ENCODE peak calls at places on chromosomes 3 and 15, in six cellular contexts. I, Z, E, A, Y and L are unnamed samples. For H3K36me3, the result is how much of the 10 kb centered on the place peaks cover.

GRCh38 chr3:24588568-24588967 is 93.9 kb upstream of the THRB start:
- DNase-seq in I (no peak), Z (no peak), E (no peak), A (no peak), Y (no peak), L (no peak)

GRCh38 chr3:178500631-178501030 is 35.6 kb upstream of the KCNMB2 start:
- DNase-seq in I (no peak), Z (no peak), E (no peak), A (no peak), Y (no peak), L (no peak)

GRCh38 chr3:196502775-196503181 is 790 bp downstream of the RNF168 start:
- DNase-seq in I (peak), Z (peak), E (no peak), A (peak), Y (peak), L (peak)

GRCh38 chr3:15495461-15496340 is 25.8 kb downstream of the COLQ start:
- DNase-seq in I (no peak), Z (no peak), E (no peak), A (no peak), Y (no peak), L (no peak)

GRCh38 chr3:20041197-20041780 is 1.0 kb downstream of the KAT2B start:
- DNase-seq in I (peak), Z (no peak), E (no peak), A (peak), Y (peak), L (peak)

GRCh38 chr3:57128863-57129602 is 36.1 kb downstream of the IL17RD start:
- DNase-seq in I (no peak), Z (no peak), E (no peak), A (no peak), Y (peak), L (no peak)

GRCh38 chr15:83090465-83090864 is 17.0 kb upstream of the TM6SF1 start:
- DNase-seq in I (no peak), Z (no peak), E (no peak), A (no peak), Y (no peak), L (no peak)

GRCh38 chr3:73710340-73710739 is 85.6 kb upstream of the PDZRN3 start:
- DNase-seq in I (no peak), Z (no peak), E (no peak), A (no peak), Y (no peak), L (no peak)

GRCh38 chr3:39249453-39250115 is 30.3 kb downstream of the CX3CR1 start:
- DNase-seq in I (no peak), Z (no peak), E (no peak), A (no peak), Y (no peak), L (no peak)

GRCh38 chr15:29708519-29708918 is 113.7 kb downstream of the TJP1 start:
- DNase-seq in I (no peak), Z (no peak), E (no peak), A (no peak), Y (no peak), L (no peak)

GRCh38 chr3:100710355-100711198 is 1.3 kb downstream of the TFG start:
- DNase-seq in I (peak), Z (no peak), E (peak), A (no peak), Y (peak), L (no peak)

GRCh38 chr3:18442743-18443669 is 17.9 kb upstream of the SATB1 start:
- DNase-seq in I (no peak), Z (no peak), E (no peak), A (no peak), Y (peak), L (no peak)

GRCh38 chr3:127426444-127427168 is 138.8 kb upstream of the PRR20G start:
- DNase-seq in I (no peak), Z (no peak), E (no peak), A (no peak), Y (no peak), L (peak)

GRCh38 chr3:190709351-190709773 is 153.1 kb downstream of the GMNC start:
- DNase-seq in I (no peak), Z (no peak), E (no peak), A (peak), Y (no peak), L (no peak)

GRCh38 chr3:127078626-127079025 is 95.7 kb downstream of the PLXNA1 start:
- DNase-seq in I (no peak), Z (no peak), E (no peak), A (no peak), Y (no peak), L (peak)

GRCh38 chr15:34850121-34850520 is 54.8 kb upstream of the ACTC1 start:
- DNase-seq in I (peak), Z (no peak), E (no peak), A (no peak), Y (no peak), L (peak)

GRCh38 chr3:126264381-126264780 is 84.0 kb upstream of the ALDH1L1 start:
- DNase-seq in I (no peak), Z (no peak), E (no peak), A (no peak), Y (no peak), L (no peak)

GRCh38 chr3:37174532-37175126 is at the start of gene LRRFIP2:
- DNase-seq in I (peak), Z (no peak), E (peak), A (no peak), Y (no peak), L (no peak)

GRCh38 chr3:138371070-138371950 is 22.9 kb downstream of the MRAS start:
- DNase-seq in I (no peak), Z (no peak), E (peak), A (no peak), Y (no peak), L (peak)

GRCh38 chr3:7621645-7622044 is 760.7 kb downstream of the GRM7 start:
- DNase-seq in I (no peak), Z (no peak), E (no peak), A (no peak), Y (no peak), L (no peak)

GRCh38 chr15:95653361-95653805 is 677.1 kb upstream of the NR2F2 start:
- DNase-seq in I (no peak), Z (no peak), E (no peak), A (no peak), Y (no peak), L (no peak)

GRCh38 chr3:95883801-95884200 is 930.6 kb upstream of the EPHA6 start:
- DNase-seq in I (no peak), Z (no peak), E (no peak), A (no peak), Y (peak), L (no peak)

GRCh38 chr3:45642731-45643152 is 46.5 kb upstream of the SACM1L start:
- DNase-seq in I (no peak), Z (no peak), E (no peak), A (no peak), Y (peak), L (no peak)

GRCh38 chr3:146589899-146590508 is 15.1 kb downstream of the PLSCR5 start:
- DNase-seq in I (peak), Z (peak), E (no peak), A (peak), Y (peak), L (no peak)

GRCh38 chr15:100059094-100059493 is 282.7 kb downstream of the ADAMTS17 start:
- DNase-seq in I (no peak), Z (no peak), E (no peak), A (no peak), Y (no peak), L (no peak)

GRCh38 chr3:15903164-15903563 is 105.4 kb upstream of the ANKRD28 start:
- DNase-seq in I (no peak), Z (no peak), E (no peak), A (peak), Y (no peak), L (peak)

GRCh38 chr15:43775411-43775965 is 1.3 kb downstream of the ELL3 start:
- DNase-seq in I (peak), Z (peak), E (no peak), A (peak), Y (peak), L (no peak)
- H3K36me3 ChIP-seq in I (under half), Z (under half), E (under half), A (under half), Y (under half), L (under half)

GRCh38 chr15:33801954-33802353 is 166.3 kb upstream of the CHRM5 start:
- DNase-seq in I (no peak), Z (no peak), E (no peak), A (no peak), Y (no peak), L (no peak)
- H3K27ac ChIP-seq in I (no peak), Z (no peak), E (no peak), A (no peak), Y (no peak), L (no peak)

GRCh38 chr3:123082370-123083065 is 15.7 kb downstream of the PDIA5 start:
- DNase-seq in I (peak), Z (no peak), E (peak), A (no peak), Y (no peak), L (no peak)
- TF ChIP-seq POLR2AphosphoS5 in I (peak), Z (no peak), E (no peak), A (no peak), Y (no peak), L (no peak)

DNA sequence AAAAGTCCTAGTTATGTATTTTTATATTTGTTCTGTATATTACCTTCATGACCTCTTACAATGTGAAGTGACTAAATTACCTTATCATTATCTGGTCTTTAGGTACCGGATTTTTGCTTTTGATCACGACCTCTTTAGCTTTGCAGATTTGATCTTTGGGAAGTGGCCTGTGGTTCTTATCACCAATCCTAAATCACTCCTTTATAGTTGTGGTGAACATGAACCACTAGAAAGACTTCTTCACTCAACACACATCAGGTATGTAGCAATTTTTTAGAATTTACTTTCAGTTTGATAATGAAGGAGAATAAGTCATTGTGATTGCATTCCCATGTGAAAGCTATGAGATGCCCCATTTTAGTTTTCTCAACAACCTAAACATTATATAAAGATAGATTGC is 18.3 kb downstream of the TMEM62 start:
- DNase-seq in I (no peak), Z (no peak), E (no peak), A (no peak), Y (no peak), L (no peak)
- H3K36me3 ChIP-seq in I (under half), Z (under half), E (under half), A (under half), Y (under half), L (under half)

DNA sequence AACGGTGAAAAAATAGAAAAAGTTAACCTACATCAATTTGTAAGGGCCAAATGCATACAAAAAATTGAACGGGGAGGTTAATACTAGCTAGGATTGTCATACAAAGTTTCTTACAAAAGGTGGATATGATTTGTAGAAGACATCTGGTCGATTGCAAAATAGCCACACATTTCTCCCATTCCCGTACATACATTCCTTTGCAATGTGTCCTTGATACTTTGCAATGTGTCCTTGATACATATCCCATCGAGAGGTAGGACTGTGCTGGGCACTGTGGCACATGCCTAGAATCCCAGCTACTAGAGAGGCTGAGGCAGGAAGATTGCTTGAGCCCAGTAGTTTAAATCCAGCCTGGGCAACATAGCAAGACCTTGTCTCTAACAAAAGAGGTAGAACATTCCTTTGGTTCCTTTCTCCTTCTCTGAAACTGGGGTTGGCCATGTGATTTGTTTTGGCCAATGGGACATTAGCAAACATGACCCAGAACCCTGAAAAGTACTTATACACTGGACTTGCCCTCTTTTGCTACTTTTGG is 9.5 kb downstream of the TTBK2 start:
- DNase-seq in I (no peak), Z (no peak), E (no peak), A (no peak), Y (no peak), L (no peak)
- H3K27ac ChIP-seq in I (no peak), Z (no peak), E (no peak), A (no peak), Y (no peak), L (no peak)

GRCh38 chr3:14329842-14330241 is 72.6 kb upstream of the SLC6A6 start:
- DNase-seq in I (no peak), Z (no peak), E (no peak), A (no peak), Y (no peak), L (no peak)

GRCh38 chr3:14331273-14331672 is 71.1 kb upstream of the SLC6A6 start:
- DNase-seq in I (no peak), Z (no peak), E (no peak), A (no peak), Y (no peak), L (no peak)

GRCh38 chr3:14328422-14328821 is 74.0 kb upstream of the SLC6A6 start:
- DNase-seq in I (no peak), Z (no peak), E (no peak), A (no peak), Y (no peak), L (no peak)

GRCh38 chr3:14330508-14330907 is 71.9 kb upstream of the SLC6A6 start:
- DNase-seq in I (no peak), Z (no peak), E (no peak), A (no peak), Y (no peak), L (no peak)

GRCh38 chr3:14329116-14329830 is 73.1 kb upstream of the SLC6A6 start:
- DNase-seq in I (no peak), Z (no peak), E (no peak), A (no peak), Y (peak), L (no peak)
- TF ChIP-seq POLR2AphosphoS5 in I (no peak), Z (no peak), E (no peak), A (peak), Y (no peak), L (no peak)